ENCODE peak calls at places on chromosomes 3 and 15, in ten cellular contexts. S, P, G, O, E, R, M, C, N and J are unnamed samples.

GRCh38 chr15:52261498-52262242 is 33.9 kb downstream of the MYO5C start:
- DNase-seq in S (peak), C (peak), O (peak), R (peak), G (peak), P (peak), N (peak), E (peak), M (peak), J (peak)

GRCh38 chr3:134365766-134366065 is 8.5 kb downstream of the AMOTL2 start:
- DNase-seq in R (no peak), E (no peak), P (no peak), M (peak), O (no peak), N (no peak), G (no peak), S (no peak), C (no peak), J (no peak)

GRCh38 chr3:30638685-30639412 is 32.4 kb downstream of the TGFBR2 start:
- DNase-seq in M (no peak), P (no peak), N (no peak), O (no peak), G (no peak), S (no peak), E (no peak), R (no peak), C (no peak), J (no peak)

GRCh38 chr3:55343486-55344357 is 143.4 kb downstream of the WNT5A start:
- DNase-seq in O (no peak), C (peak), P (no peak), E (no peak), R (no peak), N (no peak), S (peak), M (no peak), G (no peak), J (no peak)

GRCh38 chr3:45950686-45951600 is 7.7 kb downstream of the CXCR6 start:
- DNase-seq in G (no peak), C (no peak), O (peak), M (no peak), N (no peak), S (no peak), P (no peak), R (no peak), E (no peak), J (no peak)

GRCh38 chr3:166190360-166190759 is 353.1 kb upstream of the BCHE start:
- DNase-seq in M (no peak), E (peak), C (no peak), O (no peak), P (no peak), S (no peak), R (peak), N (no peak), G (no peak), J (peak)

GRCh38 chr15:64740361-64741170 is 34.8 kb downstream of the RBPMS2 start:
- DNase-seq in E (peak), M (peak), S (peak), C (peak), R (no peak), G (no peak), O (no peak), P (no peak), N (peak), J (peak)

GRCh38 chr3:66239513-66240135 is 18.8 kb downstream of the SLC25A26 start:
- DNase-seq in P (no peak), R (no peak), C (no peak), S (no peak), O (no peak), G (no peak), M (no peak), N (no peak), E (no peak), J (no peak)

GRCh38 chr15:89808160-89808870 is 6.3 kb downstream of the ANPEP start:
- DNase-seq in R (no peak), O (no peak), N (no peak), P (no peak), S (no peak), E (no peak), M (no peak), C (no peak), G (no peak), J (no peak)

GRCh38 chr15:51516291-51516690 is 106.3 kb downstream of the DMXL2 start:
- DNase-seq in E (no peak), R (no peak), S (no peak), G (no peak), P (no peak), C (no peak), N (no peak), M (no peak), O (no peak), J (no peak)

GRCh38 chr3:54549607-54550006 is 378.3 kb downstream of the LRTM1 start:
- DNase-seq in G (no peak), E (no peak), O (no peak), P (no peak), R (peak), M (no peak), N (no peak), S (no peak), C (no peak), J (no peak)

GRCh38 chr15:66328721-66329220 is 27.7 kb downstream of the TIPIN start:
- DNase-seq in O (no peak), R (no peak), E (no peak), N (no peak), P (no peak), C (no peak), G (no peak), M (no peak), S (no peak), J (no peak)

GRCh38 chr3:45166283-45166879 is 20.2 kb upstream of the CDCP1 start:
- DNase-seq in E (no peak), O (no peak), G (no peak), N (no peak), P (no peak), M (peak), S (no peak), R (no peak), C (no peak), J (no peak)

GRCh38 chr3:150349314-150350097 is 58.6 kb upstream of the TSC22D2 start:
- DNase-seq in E (no peak), N (no peak), R (no peak), P (no peak), M (peak), O (no peak), C (no peak), S (peak), G (no peak), J (no peak)

GRCh38 chr3:123620338-123620737 is 35.5 kb upstream of the HACD2 start:
- DNase-seq in C (peak), E (no peak), P (no peak), G (no peak), N (no peak), R (no peak), O (no peak), S (no peak), M (no peak), J (no peak)

GRCh38 chr15:70062321-70062956 is 35.3 kb downstream of the TLE3 start:
- DNase-seq in G (no peak), M (peak), O (no peak), S (peak), C (peak), R (peak), P (no peak), N (no peak), E (no peak), J (peak)

GRCh38 chr15:72315706-72316370 is 4.1 kb downstream of the CELF6 start:
- DNase-seq in P (no peak), C (no peak), R (peak), S (no peak), G (no peak), E (peak), N (no peak), M (no peak), O (no peak), J (no peak)

GRCh38 chr3:195112361-195112791 is 158.6 kb downstream of the XXYLT1 start:
- DNase-seq in O (no peak), P (no peak), S (no peak), N (no peak), E (no peak), M (peak), C (no peak), R (no peak), G (no peak), J (no peak)

GRCh38 chr15:85750319-85750806 is 44.4 kb downstream of the KLHL25 start:
- DNase-seq in N (no peak), C (peak), S (no peak), O (no peak), G (no peak), R (no peak), P (no peak), E (no peak), M (peak), J (no peak)

GRCh38 chr15:29935296-29936020 is 113.2 kb upstream of the TJP1 start:
- DNase-seq in N (no peak), M (no peak), O (no peak), S (no peak), R (peak), G (no peak), E (no peak), P (peak), C (no peak), J (no peak)

GRCh38 chr15:75749820-75750219 is 37.2 kb upstream of the CSPG4 start:
- DNase-seq in E (no peak), O (no peak), M (peak), R (no peak), S (no peak), C (no peak), P (no peak), G (no peak), N (no peak), J (no peak)

GRCh38 chr3:12903000-12903800 is 61.8 kb upstream of the RPL32 start:
- DNase-seq in S (no peak), E (no peak), R (no peak), P (no peak), O (no peak), G (no peak), N (no peak), C (no peak), M (no peak), J (no peak)

GRCh38 chr3:127886276-127886862 is 28.7 kb upstream of the KBTBD12 start:
- DNase-seq in S (no peak), M (no peak), R (peak), O (no peak), C (no peak), N (no peak), E (no peak), P (no peak), G (no peak), J (no peak)

GRCh38 chr3:118128886-118129285 is 905.8 kb downstream of the IGSF11 start:
- DNase-seq in P (no peak), R (no peak), N (no peak), M (no peak), O (no peak), C (no peak), G (no peak), S (peak), E (peak), J (no peak)

GRCh38 chr3:45673273-45673672 is 15.9 kb upstream of the SACM1L start:
- DNase-seq in R (no peak), P (no peak), N (no peak), S (no peak), M (no peak), C (no peak), E (no peak), O (no peak), G (no peak), J (no peak)

GRCh38 chr15:58536414-58536813 is 104.6 kb downstream of the LIPC start:
- DNase-seq in N (no peak), M (no peak), P (no peak), G (no peak), O (no peak), R (no peak), E (no peak), S (no peak), C (no peak), J (no peak)

GRCh38 chr15:71433402-71433801 is 318.1 kb downstream of the THSD4 start:
- DNase-seq in R (no peak), C (no peak), S (no peak), P (no peak), O (no peak), M (no peak), E (no peak), G (no peak), N (no peak), J (no peak)

GRCh38 chr15:25054329-25054728 is 99.5 kb downstream of the SNRPN start:
- DNase-seq in O (no peak), P (no peak), E (no peak), R (no peak), M (no peak), N (no peak), C (no peak), G (no peak), S (no peak), J (no peak)

GRCh38 chr15:40770147-40770721 is 454 bp downstream of the C15orf62 start:
- DNase-seq in P (no peak), E (no peak), G (no peak), R (peak), C (no peak), N (peak), O (no peak), M (no peak), S (no peak), J (no peak)

GRCh38 chr3:44058868-44059203 is 182.8 kb upstream of the TOPAZ1 start:
- DNase-seq in S (no peak), P (no peak), M (no peak), G (no peak), R (no peak), C (no peak), E (no peak), O (no peak), N (no peak), J (no peak)

GRCh38 chr3:86418861-86419260 is 572.1 kb downstream of the VGLL3 start:
- DNase-seq in R (no peak), O (no peak), E (no peak), S (no peak), G (no peak), M (no peak), N (no peak), C (no peak), P (no peak), J (no peak)

GRCh38 chr15:67241132-67241855 is 13.2 kb downstream of the AAGAB start:
- DNase-seq in E (no peak), S (no peak), G (no peak), M (no peak), C (no peak), R (peak), P (no peak), N (peak), O (no peak), J (no peak)